ENCODE peak calls at places on chromosomes 1 and 21, in four cellular contexts. D is K562, M is HepG2, G is GM12878. R is an unnamed sample.

GRCh38 chr1:101221945-101222429 is 14.8 kb upstream of the S1PR1 start:
- DNase-seq in D (no peak), M (no peak), G (peak), R (no peak)

GRCh38 chr1:37792943-37793686 is 532 bp upstream of the MANEAL start:
- DNase-seq in D (no peak), M (no peak), G (no peak), R (no peak)

GRCh38 chr1:44848456-44849181 is 5.6 kb upstream of the PTCH2 start:
- DNase-seq in D (no peak), M (no peak), G (no peak), R (no peak)

GRCh38 chr1:48246727-48247126 is 24.2 kb downstream of the SLC5A9 start:
- DNase-seq in D (no peak), M (no peak), G (no peak), R (peak)

GRCh38 chr1:116357487-116357886 is 15.6 kb upstream of the ATP1A1 start:
- DNase-seq in D (no peak), M (no peak), G (no peak), R (no peak)

GRCh38 chr1:108686609-108687313 is 5.3 kb upstream of the PRPF38B start:
- DNase-seq in D (no peak), M (peak), G (no peak), R (peak)

GRCh38 chr1:66227966-66228365 is 306.0 kb upstream of the SGIP1 start:
- DNase-seq in D (no peak), M (no peak), G (no peak), R (no peak)

GRCh38 chr1:212488436-212489283 is 55.9 kb downstream of the NENF start:
- DNase-seq in D (no peak), M (peak), G (no peak), R (no peak)

GRCh38 chr1:156502749-156503671 is 2.4 kb upstream of the MEF2D start:
- DNase-seq in D (no peak), M (no peak), G (no peak), R (no peak)

GRCh38 chr21:45153358-45154318 is 79.3 kb downstream of the ADARB1 start:
- DNase-seq in D (no peak), M (no peak), G (no peak), R (no peak)

GRCh38 chr1:156388814-156389137 is 19.8 kb downstream of the RHBG start:
- DNase-seq in D (no peak), M (no peak), G (no peak), R (no peak)

GRCh38 chr1:69639159-69639558 is 71.4 kb downstream of the LRRC7 start:
- DNase-seq in D (no peak), M (no peak), G (no peak), R (no peak)

GRCh38 chr1:204408074-204408507 is 3.5 kb downstream of the PPP1R15B start:
- DNase-seq in D (no peak), M (no peak), G (no peak), R (peak)

GRCh38 chr1:43625063-43625780 is 24.7 kb upstream of the KDM4A start:
- DNase-seq in D (no peak), M (no peak), G (no peak), R (peak)
- TF ChIP-seq NFIC in D (no peak), M (no peak), G (no peak), R (no peak)

DNA sequence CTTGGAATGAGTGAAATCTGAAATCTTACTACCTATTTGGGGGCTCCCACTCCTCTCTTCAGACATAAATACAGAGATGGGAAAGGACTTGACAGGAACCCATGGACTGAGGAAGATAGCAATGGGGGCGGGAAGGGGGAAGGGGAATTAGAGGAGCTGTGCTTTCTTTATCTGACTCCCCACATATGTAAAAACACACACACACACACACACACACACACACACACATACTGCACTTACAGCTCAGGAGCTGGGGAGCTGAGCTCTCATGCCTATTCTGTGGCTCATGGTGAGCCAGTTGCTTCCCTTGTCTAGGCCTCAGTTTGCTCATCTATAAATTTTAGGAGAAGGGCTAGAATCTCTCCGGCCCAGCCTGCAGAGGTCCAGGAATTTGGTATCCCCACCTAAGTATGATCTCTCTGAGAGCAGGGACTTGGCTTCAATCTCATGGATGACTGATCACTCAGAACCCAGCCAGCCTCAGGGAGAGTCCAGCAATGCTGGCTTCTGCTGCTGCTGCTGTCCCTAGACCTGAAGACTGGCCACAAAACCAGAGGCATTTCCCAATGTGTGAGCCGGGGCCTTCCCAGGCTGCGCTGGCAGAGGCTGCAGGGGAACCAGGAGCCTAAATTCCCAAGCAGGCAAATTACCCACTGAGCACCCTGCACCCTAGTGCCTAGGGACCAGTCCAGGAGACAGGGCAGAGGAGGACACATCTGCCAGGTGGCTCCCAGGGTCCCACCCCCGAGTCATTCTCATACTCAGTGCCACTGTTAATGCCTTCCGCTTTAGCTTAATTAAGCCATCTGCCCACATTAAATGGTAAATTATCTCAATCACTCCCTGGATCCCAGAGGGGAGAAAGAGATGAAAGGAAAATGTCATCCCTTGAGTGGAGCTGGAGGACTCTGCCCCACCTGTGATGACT is 57.5 kb upstream of the RBM15 start:
- DNase-seq in D (no peak), M (no peak), G (no peak), R (peak)
- TF ChIP-seq NFIC in D (no peak), M (no peak), G (no peak), R (no peak)

DNA sequence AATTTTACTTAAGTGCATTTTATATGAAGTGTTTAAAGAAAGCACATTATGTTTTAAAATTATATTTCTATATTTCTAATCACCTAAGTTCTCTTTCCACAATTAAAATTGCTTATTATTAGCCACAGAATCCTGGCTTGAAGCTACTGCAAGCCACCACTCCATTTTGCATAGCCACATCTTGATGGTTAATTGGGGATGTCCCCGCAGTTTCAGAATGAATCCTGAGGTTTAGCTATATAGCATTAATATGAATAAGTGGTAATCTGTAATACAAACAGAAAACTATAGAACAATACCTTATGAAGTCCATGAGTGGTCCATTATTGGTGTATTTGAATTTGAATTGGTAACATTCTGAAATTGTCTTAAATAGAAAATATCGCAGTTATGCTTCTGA is 11.6 kb upstream of the GOLPH3L start:
- DNase-seq in D (no peak), M (no peak), G (peak), R (no peak)
- TF ChIP-seq NFIC in D (no peak), M (no peak), G (peak), R (no peak)

GRCh38 chr1:207021876-207022596 is 10.5 kb downstream of the C1orf116 start:
- DNase-seq in D (no peak), M (no peak), G (no peak), R (no peak)
- TF ChIP-seq NFIC in D (no peak), M (no peak), G (no peak), R (no peak)

GRCh38 chr1:31336687-31337467 is 36.0 kb downstream of the FABP3 start:
- DNase-seq in D (no peak), M (no peak), G (no peak), R (no peak)

GRCh38 chr1:31335007-31335406 is 37.9 kb downstream of the FABP3 start:
- DNase-seq in D (no peak), M (peak), G (peak), R (peak)
- TF ChIP-seq NFIC in D (no peak), M (no peak), G (no peak), R (no peak)

GRCh38 chr1:54273837-54274192 is 73.8 kb downstream of the MRPL37 start:
- DNase-seq in D (peak), M (no peak), G (no peak), R (peak)
- TF ChIP-seq NFIC in D (peak), M (no peak), G (no peak), R (no peak)